ENCODE peak calls at places on chromosomes 16 and 17, in ten cellular contexts. L, P, Z, X, R, I, J, A, W and F are unnamed samples.

GRCh38 chr17:45022655-45023339 is 28.6 kb downstream of the DCAKD start:
- DNase-seq in L (no peak), P (no peak), Z (no peak), X (no peak), R (peak), I (no peak), J (no peak), A (no peak), W (no peak), F (no peak)

GRCh38 chr16:70430667-70431536 is 8.0 kb downstream of the ST3GAL2 start:
- DNase-seq in L (peak), P (no peak), Z (no peak), X (no peak), R (peak), I (no peak), J (peak), A (no peak), W (no peak), F (no peak)

GRCh38 chr17:12485361-12485911 is 180.3 kb upstream of the MYOCD start:
- DNase-seq in L (no peak), P (no peak), Z (peak), X (no peak), R (peak), I (no peak), J (no peak), A (no peak), W (no peak), F (no peak)

GRCh38 chr17:47119746-47120520 is 69.2 kb downstream of the CDC27 start:
- DNase-seq in L (peak), P (no peak), Z (no peak), X (no peak), R (no peak), I (no peak), J (no peak), A (no peak), W (no peak), F (peak)

GRCh38 chr16:2038359-2039285 is 9.0 kb downstream of the NTHL1 start:
- DNase-seq in L (no peak), P (no peak), Z (no peak), X (peak), R (no peak), I (no peak), J (no peak), A (peak), W (peak), F (no peak)

GRCh38 chr17:72514888-72515287 is 394.1 kb downstream of the SOX9 start:
- DNase-seq in L (peak), P (no peak), Z (peak), X (peak), R (no peak), I (peak), J (no peak), A (no peak), W (peak), F (peak)

GRCh38 chr16:29974291-29975133 is 844 bp downstream of the TAOK2 start:
- DNase-seq in L (peak), P (peak), Z (no peak), X (no peak), R (peak), I (no peak), J (no peak), A (no peak), W (peak), F (no peak)

GRCh38 chr17:70034158-70034557 is 40.9 kb upstream of the KCNJ16 start:
- DNase-seq in L (no peak), P (no peak), Z (no peak), X (no peak), R (no peak), I (no peak), J (no peak), A (no peak), W (no peak), F (no peak)

GRCh38 chr16:68752602-68753001 is 15.5 kb downstream of the CDH1 start:
- DNase-seq in L (no peak), P (no peak), Z (no peak), X (no peak), R (no peak), I (no peak), J (no peak), A (peak), W (no peak), F (no peak)

GRCh38 chr17:63589646-63590045 is 11.0 kb upstream of the TACO1 start:
- DNase-seq in L (peak), P (no peak), Z (no peak), X (no peak), R (no peak), I (no peak), J (no peak), A (no peak), W (no peak), F (no peak)

GRCh38 chr17:50559674-50560184 is 786 bp upstream of the CACNA1G start:
- DNase-seq in L (peak), P (peak), Z (no peak), X (peak), R (peak), I (peak), J (no peak), A (peak), W (peak), F (no peak)

GRCh38 chr16:84199861-84200260 is 8.9 kb downstream of the ADAD2 start:
- DNase-seq in L (no peak), P (peak), Z (no peak), X (no peak), R (no peak), I (peak), J (no peak), A (no peak), W (no peak), F (no peak)

GRCh38 chr17:82007228-82007494 is 15.5 kb downstream of the CENPX start:
- DNase-seq in L (no peak), P (no peak), Z (no peak), X (no peak), R (no peak), I (no peak), J (no peak), A (no peak), W (no peak), F (no peak)

GRCh38 chr16:18041864-18042834 is 294.4 kb downstream of the NPIPA8 start:
- DNase-seq in L (no peak), P (no peak), Z (no peak), X (no peak), R (no peak), I (no peak), J (no peak), A (peak), W (no peak), F (no peak)

GRCh38 chr17:50564916-50565315 is 4.4 kb downstream of the CACNA1G start:
- DNase-seq in L (no peak), P (no peak), Z (peak), X (peak), R (no peak), I (peak), J (no peak), A (peak), W (peak), F (no peak)

GRCh38 chr17:56392274-56392673 is 201.2 kb upstream of the NOG start:
- DNase-seq in L (no peak), P (no peak), Z (no peak), X (no peak), R (no peak), I (no peak), J (no peak), A (no peak), W (no peak), F (no peak)

GRCh38 chr17:3724373-3725077 is 822 bp downstream of the HASPIN start:
- DNase-seq in L (no peak), P (no peak), Z (no peak), X (no peak), R (no peak), I (no peak), J (no peak), A (no peak), W (no peak), F (no peak)
- H3K27ac ChIP-seq in L (no peak), P (no peak), Z (no peak), X (no peak), R (no peak), I (peak), J (peak), A (no peak), W (no peak), F (no peak)

DNA sequence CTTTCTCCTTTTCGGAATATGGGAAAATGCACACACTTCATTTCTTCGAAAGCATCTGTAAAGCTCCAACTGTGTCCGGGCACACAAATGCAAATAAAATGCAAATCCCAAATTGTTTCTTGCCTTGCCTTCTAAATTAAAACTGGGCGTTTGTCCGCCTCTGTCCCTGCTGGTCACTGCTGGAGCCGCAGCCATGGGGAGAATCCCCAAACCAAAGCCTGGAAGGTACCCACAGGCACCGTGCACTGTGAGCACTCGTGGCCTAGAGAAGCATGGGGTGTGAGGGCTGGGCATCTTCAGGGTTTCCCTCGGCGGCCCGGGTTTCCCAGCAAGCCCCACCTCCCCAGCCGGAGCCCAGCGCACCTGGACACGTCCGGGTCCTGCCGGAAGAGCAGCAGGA is 2.9 kb downstream of the SLC47A2 start:
- DNase-seq in L (peak), P (no peak), Z (no peak), X (no peak), R (peak), I (no peak), J (no peak), A (no peak), W (no peak), F (no peak)
- TF ChIP-seq CTCF in L (peak), P (no peak), Z (peak), X (no peak), R (peak), I (no peak), J (no peak), A (no peak), W (no peak), F (peak)

GRCh38 chr16:3718628-3719027 is 1.3 kb upstream of the TRAP1 start:
- DNase-seq in L (no peak), P (no peak), Z (no peak), X (no peak), R (no peak), I (no peak), J (no peak), A (no peak), W (no peak), F (no peak)
- H3K4me3 ChIP-seq in L (no peak), P (no peak), Z (no peak), X (no peak), R (no peak), I (no peak), J (no peak), A (no peak), W (no peak), F (no peak)

DNA sequence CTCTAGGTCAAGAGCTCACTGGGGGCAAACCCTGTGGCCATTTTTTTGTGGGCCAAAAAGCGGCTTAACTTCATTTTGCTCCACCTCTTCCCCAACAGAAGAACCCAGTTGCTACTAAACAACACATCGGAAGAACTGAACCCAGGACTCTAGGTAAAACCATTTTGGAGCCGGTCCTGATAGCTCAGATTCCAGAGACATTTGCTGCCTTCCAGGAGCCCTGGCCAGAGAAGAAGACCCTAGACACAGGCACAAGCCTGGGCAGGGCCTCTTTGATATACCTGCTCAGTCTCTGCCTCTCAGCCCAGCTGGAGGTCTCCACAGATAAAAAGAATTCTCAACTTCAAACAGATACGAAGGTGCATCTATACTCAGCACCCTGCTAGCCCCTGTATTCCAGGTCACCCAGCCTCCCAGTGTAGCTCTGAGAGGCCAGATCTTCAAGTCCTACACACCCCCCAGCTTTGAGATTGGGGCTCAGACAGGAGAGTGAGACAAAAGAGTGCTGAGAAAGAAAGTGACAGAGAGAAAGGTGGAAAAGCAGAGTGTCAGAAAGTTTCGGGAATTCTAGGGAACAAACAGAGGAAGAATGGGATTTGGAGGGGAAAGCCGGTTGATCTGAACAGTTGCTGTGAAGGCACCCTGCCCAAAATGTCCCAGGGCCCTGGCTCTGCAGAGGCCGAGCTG is 6.6 kb upstream of the HOXB9 start:
- DNase-seq in L (no peak), P (no peak), Z (no peak), X (no peak), R (peak), I (no peak), J (no peak), A (peak), W (no peak), F (no peak)
- H3K27ac ChIP-seq in L (no peak), P (no peak), Z (no peak), X (no peak), R (no peak), I (no peak), J (no peak), A (peak), W (no peak), F (no peak)